ENCODE peak calls at places on chromosome 14, in four cellular contexts. M, S, V and O are unnamed samples.
A peak's percentile ranks its signal among the peaks of the same experiment; 100 is the strongest.

GRCh38 chr14:52877628-52878027 is 73.2 kb downstream of the FERMT2 start:
- DNase-seq in S (no peak), M (no peak), V (no peak), O (no peak)

GRCh38 chr14:103110681-103111296 is 12.5 kb upstream of the TNFAIP2 start:
- DNase-seq in V (no peak), M (no peak), S (no peak), O (peak; percentile 42)

GRCh38 chr14:31263485-31264133 is 56.0 kb upstream of the HECTD1 start:
- DNase-seq in S (no peak), V (peak; percentile 75), M (no peak), O (peak; percentile 5)

GRCh38 chr14:20454359-20454644 is 310 bp downstream of the OSGEP start:
- DNase-seq in V (no peak), M (no peak), S (no peak), O (peak; percentile 94)

GRCh38 chr14:75315143-75315542 is 36.5 kb downstream of the FOS start:
- DNase-seq in M (no peak), V (no peak), S (no peak), O (peak; percentile 35)

GRCh38 chr14:50335989-50336391 is 23.9 kb downstream of the DMAC2L start:
- DNase-seq in M (no peak), V (no peak), S (no peak), O (peak; percentile 87)

GRCh38 chr14:70257526-70257925 is 68.8 kb upstream of the SLC8A3 start:
- DNase-seq in S (no peak), V (no peak), M (no peak), O (no peak)

GRCh38 chr14:28779416-28779941 is 12.9 kb downstream of the FOXG1 start:
- DNase-seq in M (no peak), V (no peak), S (no peak), O (peak; percentile 3)

GRCh38 chr14:71060274-71060673 is 153.0 kb downstream of the PCNX1 start:
- DNase-seq in V (no peak), M (no peak), S (no peak), O (no peak)

GRCh38 chr14:57875985-57876384 is 10.1 kb upstream of the SLC35F4 start:
- DNase-seq in S (no peak), V (no peak), M (no peak), O (no peak)

GRCh38 chr14:99728231-99728920 is 44.3 kb downstream of the CYP46A1 start:
- DNase-seq in V (no peak), S (no peak), M (no peak), O (no peak)

GRCh38 chr14:91356218-91356763 is 61.3 kb downstream of the CCDC88C start:
- DNase-seq in M (no peak), V (no peak), S (no peak), O (peak; percentile 90)

GRCh38 chr14:89957791-89958190 is 2.1 kb downstream of the TDP1 start:
- DNase-seq in S (no peak), V (no peak), M (no peak), O (no peak)

GRCh38 chr14:48331421-48331820 is 656.0 kb upstream of the MDGA2 start:
- DNase-seq in S (no peak), M (no peak), V (no peak), O (no peak)

GRCh38 chr14:74562515-74563232 is 49.4 kb downstream of the LTBP2 start:
- DNase-seq in M (no peak), V (no peak), S (no peak), O (no peak)

GRCh38 chr14:73426877-73427276 is 31.5 kb downstream of the NUMB start:
- DNase-seq in M (no peak), V (peak; percentile 8), S (no peak), O (no peak)

GRCh38 chr14:84410344-84410743 is 1119.6 kb upstream of the FLRT2 start:
- DNase-seq in S (no peak), V (no peak), M (no peak), O (no peak)

GRCh38 chr14:104977008-104977680 is 1.0 kb downstream of the AHNAK2 start:
- DNase-seq in S (no peak), M (no peak), V (peak; percentile 6), O (no peak)

GRCh38 chr14:80959448-80960006 is 4.1 kb downstream of the TSHR start:
- DNase-seq in M (peak; percentile 23), S (no peak), V (no peak), O (peak; percentile 5)

GRCh38 chr14:55712505-55712904 is 132.5 kb downstream of the KTN1 start:
- DNase-seq in M (no peak), S (no peak), V (no peak), O (peak; percentile 66)

GRCh38 chr14:106564058-106564643 is 1037.8 kb downstream of the TMEM121 start:
- DNase-seq in V (no peak), S (peak; percentile 29), M (peak; percentile 26), O (no peak)

GRCh38 chr14:69002069-69002468 is 23.0 kb upstream of the ACTN1 start:
- DNase-seq in M (no peak), S (no peak), V (peak; percentile 40), O (no peak)

GRCh38 chr14:84670801-84671200 is 859.1 kb upstream of the FLRT2 start:
- DNase-seq in S (no peak), M (no peak), V (no peak), O (no peak)

GRCh38 chr14:81582420-81582819 is 48.8 kb upstream of the SEL1L start:
- DNase-seq in V (no peak), S (no peak), M (no peak), O (no peak)

GRCh38 chr14:64671591-64671990 is 32.6 kb upstream of the PLEKHG3 start:
- DNase-seq in V (peak; percentile 85), S (no peak), M (no peak), O (peak; percentile 90)

GRCh38 chr14:90850487-90850886 is 34.3 kb upstream of the TTC7B start:
- DNase-seq in V (no peak), M (no peak), S (no peak), O (peak; percentile 70)